ENCODE peak calls at places on chromosomes 3 and 15, in six cellular contexts. One of them, this sample, is unnamed.

GRCh38 chr15:101256756-101257155 is 4.9 kb upstream of the CHSY1 start:
- DNase-seq in head of caudate nucleus: no peak
- DNase-seq in NCI-H345: no peak
- DNase-seq in astrocyte of the spinal cord: no peak
- DNase-seq in activated CD8-positive, alpha-beta memory T cell treated with anti-CD3 and anti-CD28 coated beads, Interleukin-2, amount 50 U/mL, for 48 hours: no peak
- DNase-seq in M059J: no peak
- DNase-seq in this sample: peak; percentile 13

GRCh38 chr3:133941390-133941789 is 45.7 kb upstream of the RAB6B start:
- DNase-seq in astrocyte of the spinal cord: peak; percentile 75
- DNase-seq in activated CD8-positive, alpha-beta memory T cell treated with anti-CD3 and anti-CD28 coated beads, Interleukin-2, amount 50 U/mL, for 48 hours: peak; percentile 23
- DNase-seq in head of caudate nucleus: no peak
- DNase-seq in M059J: peak; percentile 87
- DNase-seq in NCI-H345: no peak
- DNase-seq in this sample: no peak

GRCh38 chr15:49848824-49849209 is 228.0 kb downstream of the DTWD1 start:
- DNase-seq in NCI-H345: no peak
- DNase-seq in activated CD8-positive, alpha-beta memory T cell treated with anti-CD3 and anti-CD28 coated beads, Interleukin-2, amount 50 U/mL, for 48 hours: no peak
- DNase-seq in head of caudate nucleus: no peak
- DNase-seq in astrocyte of the spinal cord: no peak
- DNase-seq in M059J: no peak
- DNase-seq in this sample: no peak

GRCh38 chr3:84959470-84960380 is 936 bp downstream of the CADM2 start:
- DNase-seq in head of caudate nucleus: peak; percentile 57
- DNase-seq in M059J: no peak
- DNase-seq in activated CD8-positive, alpha-beta memory T cell treated with anti-CD3 and anti-CD28 coated beads, Interleukin-2, amount 50 U/mL, for 48 hours: no peak
- DNase-seq in astrocyte of the spinal cord: no peak
- DNase-seq in NCI-H345: peak; percentile 66
- DNase-seq in this sample: no peak

GRCh38 chr15:89110060-89110459 is 21.8 kb downstream of the ABHD2 start:
- DNase-seq in astrocyte of the spinal cord: no peak
- DNase-seq in activated CD8-positive, alpha-beta memory T cell treated with anti-CD3 and anti-CD28 coated beads, Interleukin-2, amount 50 U/mL, for 48 hours: no peak
- DNase-seq in NCI-H345: no peak
- DNase-seq in head of caudate nucleus: no peak
- DNase-seq in M059J: no peak
- DNase-seq in this sample: no peak

GRCh38 chr3:12503126-12503952 is 19.1 kb downstream of the TSEN2 start:
- DNase-seq in M059J: no peak
- DNase-seq in activated CD8-positive, alpha-beta memory T cell treated with anti-CD3 and anti-CD28 coated beads, Interleukin-2, amount 50 U/mL, for 48 hours: no peak
- DNase-seq in NCI-H345: peak; percentile 54
- DNase-seq in head of caudate nucleus: peak; percentile 26
- DNase-seq in astrocyte of the spinal cord: peak; percentile 15
- DNase-seq in this sample: no peak

GRCh38 chr3:87674397-87675161 is 384.2 kb downstream of the CGGBP1 start:
- DNase-seq in NCI-H345: no peak
- DNase-seq in activated CD8-positive, alpha-beta memory T cell treated with anti-CD3 and anti-CD28 coated beads, Interleukin-2, amount 50 U/mL, for 48 hours: no peak
- DNase-seq in astrocyte of the spinal cord: no peak
- DNase-seq in head of caudate nucleus: no peak
- DNase-seq in M059J: no peak
- DNase-seq in this sample: no peak

GRCh38 chr3:172987268-172987667 is 153.8 kb downstream of the SPATA16 start:
- DNase-seq in head of caudate nucleus: no peak
- DNase-seq in activated CD8-positive, alpha-beta memory T cell treated with anti-CD3 and anti-CD28 coated beads, Interleukin-2, amount 50 U/mL, for 48 hours: no peak
- DNase-seq in NCI-H345: no peak
- DNase-seq in M059J: peak; percentile 40
- DNase-seq in astrocyte of the spinal cord: no peak
- DNase-seq in this sample: peak; percentile 50

GRCh38 chr15:69729167-69729748 is 276.6 kb downstream of the RPLP1 start:
- DNase-seq in NCI-H345: no peak
- DNase-seq in astrocyte of the spinal cord: no peak
- DNase-seq in activated CD8-positive, alpha-beta memory T cell treated with anti-CD3 and anti-CD28 coated beads, Interleukin-2, amount 50 U/mL, for 48 hours: peak; percentile 92
- DNase-seq in M059J: peak; percentile 29
- DNase-seq in head of caudate nucleus: no peak
- DNase-seq in this sample: peak; percentile 45

GRCh38 chr3:64244011-64244942 is 19.0 kb upstream of the PRICKLE2 start:
- DNase-seq in astrocyte of the spinal cord: peak; percentile 35
- DNase-seq in activated CD8-positive, alpha-beta memory T cell treated with anti-CD3 and anti-CD28 coated beads, Interleukin-2, amount 50 U/mL, for 48 hours: no peak
- DNase-seq in NCI-H345: no peak
- DNase-seq in M059J: no peak
- DNase-seq in head of caudate nucleus: no peak
- DNase-seq in this sample: peak; percentile 40

GRCh38 chr3:17287006-17287689 is 402.4 kb downstream of the PLCL2 start:
- DNase-seq in head of caudate nucleus: no peak
- DNase-seq in NCI-H345: no peak
- DNase-seq in M059J: no peak
- DNase-seq in activated CD8-positive, alpha-beta memory T cell treated with anti-CD3 and anti-CD28 coated beads, Interleukin-2, amount 50 U/mL, for 48 hours: no peak
- DNase-seq in astrocyte of the spinal cord: no peak
- DNase-seq in this sample: no peak

GRCh38 chr3:49199900-49200281 is 28.5 kb downstream of the KLHDC8B start:
- DNase-seq in M059J: no peak
- DNase-seq in head of caudate nucleus: no peak
- DNase-seq in activated CD8-positive, alpha-beta memory T cell treated with anti-CD3 and anti-CD28 coated beads, Interleukin-2, amount 50 U/mL, for 48 hours: no peak
- DNase-seq in NCI-H345: no peak
- DNase-seq in astrocyte of the spinal cord: no peak
- DNase-seq in this sample: no peak

GRCh38 chr3:133124511-133124910 is 86.3 kb downstream of the TMEM108 start:
- DNase-seq in astrocyte of the spinal cord: peak; percentile 60
- DNase-seq in NCI-H345: no peak
- DNase-seq in activated CD8-positive, alpha-beta memory T cell treated with anti-CD3 and anti-CD28 coated beads, Interleukin-2, amount 50 U/mL, for 48 hours: no peak
- DNase-seq in M059J: peak; percentile 15
- DNase-seq in head of caudate nucleus: peak; percentile 15
- DNase-seq in this sample: no peak

GRCh38 chr15:26773917-26774316 is 1.1 kb upstream of the GABRB3 start:
- DNase-seq in activated CD8-positive, alpha-beta memory T cell treated with anti-CD3 and anti-CD28 coated beads, Interleukin-2, amount 50 U/mL, for 48 hours: no peak
- DNase-seq in astrocyte of the spinal cord: no peak
- DNase-seq in head of caudate nucleus: no peak
- DNase-seq in M059J: no peak
- DNase-seq in NCI-H345: no peak
- DNase-seq in this sample: no peak

GRCh38 chr15:64781299-64781698 is 5.9 kb upstream of the RBPMS2 start:
- DNase-seq in head of caudate nucleus: no peak
- DNase-seq in astrocyte of the spinal cord: no peak
- DNase-seq in activated CD8-positive, alpha-beta memory T cell treated with anti-CD3 and anti-CD28 coated beads, Interleukin-2, amount 50 U/mL, for 48 hours: no peak
- DNase-seq in NCI-H345: no peak
- DNase-seq in M059J: no peak
- DNase-seq in this sample: no peak

GRCh38 chr3:188533172-188533571 is 379.2 kb downstream of the LPP start:
- DNase-seq in M059J: no peak
- DNase-seq in activated CD8-positive, alpha-beta memory T cell treated with anti-CD3 and anti-CD28 coated beads, Interleukin-2, amount 50 U/mL, for 48 hours: no peak
- DNase-seq in head of caudate nucleus: no peak
- DNase-seq in NCI-H345: no peak
- DNase-seq in astrocyte of the spinal cord: no peak
- DNase-seq in this sample: no peak

GRCh38 chr3:34033840-34034239 is 235.4 kb downstream of the PDCD6IP start:
- DNase-seq in astrocyte of the spinal cord: no peak
- DNase-seq in activated CD8-positive, alpha-beta memory T cell treated with anti-CD3 and anti-CD28 coated beads, Interleukin-2, amount 50 U/mL, for 48 hours: no peak
- DNase-seq in NCI-H345: no peak
- DNase-seq in head of caudate nucleus: no peak
- DNase-seq in M059J: no peak
- DNase-seq in this sample: no peak

This sample was measured in PC-3.